ENCODE peak calls at places on chromosomes 1 and 21, in seven cellular contexts. A is K562, R is choroid plexus epithelial cell, L is amniotic epithelial cell, M is glutamatergic neuron, D is cardiac fibroblast, X is fibroblast of pulmonary artery. S is an unnamed sample.

GRCh38 chr1:230114245-230114651 is 47.2 kb downstream of the GALNT2 start:
- DNase-seq in X (peak; percentile 82), M (no peak), L (peak; percentile 75), R (peak; percentile 82), A (no peak), D (peak; percentile 87), S (no peak)

GRCh38 chr1:77511440-77511840 is 171.0 kb downstream of the ZZZ3 start:
- DNase-seq in R (peak; percentile 70), L (peak; percentile 89), D (peak; percentile 95), M (no peak), A (no peak), X (peak; percentile 87), S (no peak)

GRCh38 chr1:41446851-41447610 is 37.5 kb downstream of the EDN2 start:
- DNase-seq in L (no peak), A (no peak), R (no peak), D (no peak), X (no peak), M (no peak), S (no peak)

GRCh38 chr1:21673277-21673780 is 4.2 kb upstream of the RAP1GAP start:
- DNase-seq in L (peak; percentile 74), A (no peak), M (no peak), R (peak; percentile 53), X (peak; percentile 92), D (peak; percentile 67), S (no peak)

GRCh38 chr1:79198841-79199240 is 192.3 kb upstream of the ADGRL4 start:
- DNase-seq in M (no peak), D (peak; percentile 71), X (peak; percentile 75), R (peak; percentile 70), L (peak; percentile 78), A (no peak), S (no peak)

GRCh38 chr1:234659538-234659937 is 49.6 kb upstream of the IRF2BP2 start:
- DNase-seq in X (peak; percentile 69), L (peak; percentile 73), R (peak; percentile 73), A (no peak), M (no peak), D (peak; percentile 91), S (no peak)

GRCh38 chr1:186605762-186606350 is 74.4 kb downstream of the PTGS2 start:
- DNase-seq in L (peak; percentile 65), D (peak; percentile 86), R (peak; percentile 86), A (no peak), M (no peak), X (peak; percentile 85), S (no peak)

GRCh38 chr1:113278777-113279176 is 111.5 kb upstream of the MAGI3 start:
- DNase-seq in L (no peak), R (no peak), X (no peak), M (no peak), D (no peak), A (no peak), S (no peak)

GRCh38 chr1:36096500-36097412 is 8.1 kb downstream of the ADPRS start:
- DNase-seq in A (peak; percentile 43), R (no peak), D (no peak), M (peak; percentile 55), X (no peak), L (no peak), S (no peak)

GRCh38 chr1:155989242-155989991 is 11.1 kb upstream of the ARHGEF2 start:
- DNase-seq in D (peak; percentile 78), M (peak; percentile 82), A (peak; percentile 70), L (peak; percentile 50), R (peak; percentile 77), X (peak; percentile 78), S (no peak)

GRCh38 chr1:35707253-35708178 is 11.2 kb downstream of the C1orf216 start:
- DNase-seq in L (no peak), R (no peak), X (no peak), M (peak; percentile 88), A (peak; percentile 93), D (no peak), S (no peak)

GRCh38 chr1:168709896-168710305 is 19.1 kb downstream of the DPT start:
- DNase-seq in R (peak; percentile 30), D (peak; percentile 63), A (no peak), X (peak; percentile 53), L (peak; percentile 72), M (no peak), S (no peak)

GRCh38 chr1:9872430-9873165 is 37.5 kb downstream of the CTNNBIP1 start:
- DNase-seq in R (no peak), A (no peak), D (peak; percentile 32), X (peak; percentile 28), M (no peak), L (peak; percentile 30), S (no peak)

GRCh38 chr1:241857131-241857530 is 9.1 kb downstream of the EXO1 start:
- DNase-seq in D (no peak), X (no peak), L (no peak), R (peak; percentile 36), A (no peak), M (no peak), S (no peak)

GRCh38 chr1:77415585-77415984 is 133.8 kb downstream of the AK5 start:
- DNase-seq in L (no peak), D (no peak), A (no peak), R (no peak), X (no peak), M (no peak), S (no peak)

GRCh38 chr1:63797056-63797726 is 23.4 kb downstream of the ROR1 start:
- DNase-seq in X (no peak), D (peak; percentile 20), R (no peak), L (no peak), A (no peak), M (no peak), S (no peak)

GRCh38 chr1:160605205-160605604 is 25.9 kb upstream of the CD84 start:
- DNase-seq in M (no peak), L (no peak), X (no peak), A (no peak), D (no peak), R (no peak), S (no peak)

GRCh38 chr1:3881191-3881475 is 18.9 kb downstream of the C1orf174 start:
- DNase-seq in R (no peak), M (no peak), A (no peak), X (no peak), L (no peak), D (no peak), S (no peak)

GRCh38 chr1:33943978-33944377 is 80.1 kb downstream of the HMGB4 start:
- DNase-seq in R (peak; percentile 78), M (no peak), A (no peak), L (peak; percentile 5), D (peak; percentile 11), X (peak; percentile 28), S (no peak)

GRCh38 chr1:30512253-30512921 is 211.0 kb downstream of the MATN1 start:
- DNase-seq in X (no peak), A (no peak), L (no peak), D (no peak), M (no peak), R (peak; percentile 25), S (no peak)

GRCh38 chr1:192732787-192733186 is 76.1 kb upstream of the RGS2 start:
- DNase-seq in M (no peak), L (no peak), D (no peak), X (no peak), A (no peak), R (no peak), S (no peak)

GRCh38 chr1:6028042-6028895 is 17.4 kb upstream of the KCNAB2 start:
- DNase-seq in R (peak; percentile 19), L (peak; percentile 8), M (no peak), X (no peak), A (no peak), D (peak; percentile 27), S (no peak)

GRCh38 chr1:167409183-167409582 is 109.1 kb downstream of the CD247 start:
- DNase-seq in M (no peak), L (no peak), A (no peak), D (no peak), R (peak; percentile 20), X (no peak), S (no peak)

GRCh38 chr1:186059311-186059710 is 315.7 kb downstream of the TPR start:
- DNase-seq in A (no peak), D (peak; percentile 50), L (peak; percentile 57), R (peak; percentile 76), X (peak; percentile 45), M (no peak), S (no peak)

GRCh38 chr1:36385410-36386261 is at the start of gene STK40:
- DNase-seq in X (peak; percentile 100), A (peak; percentile 97), L (peak; percentile 99), M (peak; percentile 97), R (peak; percentile 100), D (peak; percentile 99), S (peak; percentile 93)

GRCh38 chr1:173453982-173454381 is 23.2 kb upstream of the PRDX6 start:
- DNase-seq in R (peak; percentile 56), A (no peak), L (peak; percentile 64), D (peak; percentile 61), M (no peak), X (peak; percentile 23), S (no peak)

GRCh38 chr21:42564561-42564971 is 50.9 kb downstream of the SLC37A1 start:
- DNase-seq in M (peak; percentile 4), L (no peak), D (no peak), X (no peak), R (no peak), A (no peak), S (no peak)

GRCh38 chr1:5565726-5566125 is 426.5 kb downstream of the NPHP4 start:
- DNase-seq in R (no peak), A (no peak), M (no peak), X (no peak), L (no peak), D (no peak), S (no peak)

GRCh38 chr1:201882665-201883132 is 6.0 kb upstream of the SHISA4 start:
- DNase-seq in L (peak; percentile 55), D (peak; percentile 77), A (peak; percentile 45), M (no peak), X (peak; percentile 32), R (peak; percentile 46), S (no peak)

GRCh38 chr1:109050228-109050995 is 8.5 kb upstream of the WDR47 start:
- DNase-seq in D (no peak), A (no peak), R (no peak), M (no peak), X (no peak), L (no peak), S (no peak)

GRCh38 chr1:77271851-77272250 is 10.0 kb upstream of the AK5 start:
- DNase-seq in D (peak; percentile 73), R (peak; percentile 69), A (no peak), M (no peak), X (peak; percentile 66), L (peak; percentile 13), S (no peak)

GRCh38 chr1:66217021-66217420 is 316.9 kb upstream of the SGIP1 start:
- DNase-seq in M (no peak), X (peak; percentile 16), R (peak; percentile 7), L (peak; percentile 49), A (no peak), D (peak; percentile 67), S (no peak)

GRCh38 chr1:92441316-92442311 is 45.1 kb downstream of the GFI1 start:
- DNase-seq in L (no peak), M (peak; percentile 65), X (no peak), A (peak; percentile 19), R (no peak), D (no peak), S (no peak)

GRCh38 chr1:51423098-51423821 is 92.9 kb upstream of the TTC39A start:
- DNase-seq in L (peak; percentile 31), R (peak; percentile 66), M (no peak), A (no peak), X (peak; percentile 52), D (peak; percentile 35), S (no peak)

GRCh38 chr1:226671268-226671667 is 67.8 kb downstream of the ITPKB start:
- DNase-seq in A (no peak), R (no peak), L (no peak), D (no peak), M (no peak), X (no peak), S (no peak)

S was measured in thoracic aorta.